ENCODE peak calls at places on chromosome 10, in eight cellular contexts. J, A, M, K, Q, N, X and U are unnamed samples.

GRCh38 chr10:31129261-31129660 is 97.6 kb upstream of the ZNF438 start:
- DNase-seq in X (no peak), Q (peak; percentile 87), N (no peak), M (no peak), K (peak; percentile 90), J (peak; percentile 52), A (no peak), U (peak; percentile 72)

GRCh38 chr10:70791390-70792039 is 6.3 kb upstream of the TBATA start:
- DNase-seq in Q (no peak), X (no peak), K (no peak), A (peak; percentile 82), J (peak; percentile 11), M (no peak), N (no peak), U (no peak)

GRCh38 chr10:93815304-93816091 is 57.8 kb downstream of the LGI1 start:
- DNase-seq in A (no peak), Q (no peak), X (no peak), K (no peak), N (no peak), J (peak; percentile 46), M (no peak), U (no peak)

GRCh38 chr10:49632406-49633317 is 18.8 kb downstream of the CHAT start:
- DNase-seq in X (peak; percentile 43), J (no peak), N (no peak), K (no peak), M (peak; percentile 18), Q (peak; percentile 48), A (peak; percentile 43), U (no peak)

GRCh38 chr10:114631678-114632417 is 26.2 kb downstream of the ABLIM1 start:
- DNase-seq in A (peak; percentile 50), J (peak; percentile 31), K (no peak), M (no peak), X (peak; percentile 72), N (peak; percentile 33), Q (peak; percentile 67), U (peak; percentile 64)

GRCh38 chr10:51524041-51524440 is 175.4 kb downstream of the CSTF2T start:
- DNase-seq in K (no peak), Q (no peak), N (no peak), X (no peak), M (no peak), J (no peak), A (no peak), U (no peak)

GRCh38 chr10:14604181-14605142 is 170.2 kb downstream of the FAM107B start:
- DNase-seq in A (no peak), J (peak; percentile 72), N (peak; percentile 47), M (peak; percentile 75), K (peak; percentile 81), X (peak; percentile 92), Q (peak; percentile 90), U (peak; percentile 73)

GRCh38 chr10:76560338-76560737 is 1077.3 kb downstream of the KCNMA1 start:
- DNase-seq in N (no peak), Q (no peak), A (no peak), J (no peak), M (no peak), K (no peak), X (no peak), U (no peak)

GRCh38 chr10:78600121-78600665 is 468.6 kb upstream of the ZMIZ1 start:
- DNase-seq in K (no peak), J (no peak), M (no peak), X (no peak), A (no peak), Q (no peak), N (no peak), U (no peak)

GRCh38 chr10:100879741-100880360 is 32.9 kb upstream of the SLF2 start:
- DNase-seq in A (no peak), X (no peak), N (no peak), M (no peak), K (no peak), J (no peak), Q (no peak), U (no peak)

GRCh38 chr10:133158756-133159610 is 1.0 kb upstream of the KNDC1 start:
- DNase-seq in Q (peak; percentile 56), M (peak; percentile 52), A (no peak), N (peak; percentile 48), J (peak; percentile 53), K (peak; percentile 42), X (peak; percentile 81), U (no peak)

GRCh38 chr10:62027841-62028501 is 126.5 kb downstream of the ARID5B start:
- DNase-seq in A (peak; percentile 39), X (no peak), M (no peak), N (no peak), J (no peak), K (no peak), Q (no peak), U (no peak)

GRCh38 chr10:11014671-11015141 is 3.0 kb upstream of the CELF2 start:
- DNase-seq in X (no peak), J (no peak), M (no peak), N (no peak), K (no peak), A (no peak), Q (no peak), U (no peak)

GRCh38 chr10:93435621-93436385 is 46.3 kb downstream of the MYOF start:
- DNase-seq in X (no peak), K (no peak), Q (peak; percentile 61), A (peak; percentile 55), M (no peak), N (no peak), J (peak; percentile 95), U (no peak)

GRCh38 chr10:50360077-50360476 is 108.8 kb upstream of the ASAH2 start:
- DNase-seq in K (no peak), J (no peak), X (no peak), N (no peak), M (no peak), Q (no peak), A (no peak), U (no peak)

GRCh38 chr10:91144961-91145360 is 75.5 kb upstream of the PCGF5 start:
- DNase-seq in A (no peak), M (no peak), K (no peak), X (no peak), Q (no peak), N (no peak), J (no peak), U (no peak)

GRCh38 chr10:75398630-75399460 is 2.7 kb downstream of the ZNF503 start:
- DNase-seq in N (no peak), Q (peak; percentile 81), X (peak; percentile 75), K (peak; percentile 68), A (peak; percentile 38), J (no peak), M (no peak), U (no peak)

GRCh38 chr10:97333601-97334369 is 744 bp downstream of the FRAT2 start:
- DNase-seq in A (no peak), X (peak; percentile 87), Q (peak; percentile 75), M (no peak), K (no peak), J (peak; percentile 94), N (no peak), U (no peak)

GRCh38 chr10:85648279-85648754 is 718.3 kb downstream of the GRID1 start:
- DNase-seq in J (no peak), K (no peak), M (no peak), X (no peak), Q (no peak), N (no peak), A (no peak), U (no peak)
- H3K4me3 ChIP-seq in J (no peak overlapping the region), K (no peak overlapping the region), M (no peak overlapping the region), X (no peak overlapping the region), Q (no peak overlapping the region), N (no peak overlapping the region), A (no peak overlapping the region), U (no peak overlapping the region)

GRCh38 chr10:110416776-110417732 is 80.7 kb upstream of the DUSP5 start:
- DNase-seq in N (peak; percentile 61), K (no peak), A (peak; percentile 53), Q (no peak), X (no peak), M (no peak), J (no peak), U (no peak)

GRCh38 chr10:110413903-110414562 is 83.7 kb upstream of the DUSP5 start:
- DNase-seq in A (no peak), Q (no peak), J (peak; percentile 71), N (no peak), K (no peak), X (no peak), M (no peak), U (no peak)

GRCh38 chr10:110414563-110415309 is 83.0 kb upstream of the DUSP5 start:
- DNase-seq in N (peak; percentile 81), K (no peak), X (no peak), Q (no peak), A (peak; percentile 99), J (peak; percentile 97), M (no peak), U (no peak)

GRCh38 chr10:110413049-110413783 is 84.5 kb upstream of the DUSP5 start:
- DNase-seq in K (no peak), N (no peak), J (peak; percentile 81), X (no peak), Q (no peak), M (no peak), A (no peak), U (no peak)

DNA sequence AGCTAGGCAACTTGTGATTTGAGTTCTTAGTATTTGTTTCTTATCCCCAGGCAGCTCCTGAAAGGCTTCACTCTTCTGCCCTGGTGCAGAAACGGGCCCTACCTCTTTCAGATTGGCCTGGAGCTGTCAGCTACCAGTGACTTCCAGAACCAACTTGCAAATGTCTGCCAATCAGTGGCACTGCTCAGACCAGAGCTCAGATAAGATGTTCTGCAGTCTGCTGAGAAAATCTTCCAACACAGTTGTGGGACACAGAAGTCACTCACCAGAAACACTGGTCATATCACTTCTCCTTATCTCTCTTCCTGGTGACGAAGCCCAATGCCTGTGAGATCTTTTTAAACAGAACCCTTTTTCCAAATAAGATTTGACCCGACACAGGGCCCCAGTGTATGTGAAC is 81.9 kb upstream of the DUSP5 start:
- DNase-seq in K (no peak), A (no peak), X (no peak), N (no peak), J (no peak), M (no peak), Q (no peak), U (no peak)
- H3K4me3 ChIP-seq in K (no peak overlapping the region), A (no peak overlapping the region), X (no peak overlapping the region), N (no peak overlapping the region), J (no peak overlapping the region), M (no peak overlapping the region), Q (no peak overlapping the region), U (no peak overlapping the region)

DNA sequence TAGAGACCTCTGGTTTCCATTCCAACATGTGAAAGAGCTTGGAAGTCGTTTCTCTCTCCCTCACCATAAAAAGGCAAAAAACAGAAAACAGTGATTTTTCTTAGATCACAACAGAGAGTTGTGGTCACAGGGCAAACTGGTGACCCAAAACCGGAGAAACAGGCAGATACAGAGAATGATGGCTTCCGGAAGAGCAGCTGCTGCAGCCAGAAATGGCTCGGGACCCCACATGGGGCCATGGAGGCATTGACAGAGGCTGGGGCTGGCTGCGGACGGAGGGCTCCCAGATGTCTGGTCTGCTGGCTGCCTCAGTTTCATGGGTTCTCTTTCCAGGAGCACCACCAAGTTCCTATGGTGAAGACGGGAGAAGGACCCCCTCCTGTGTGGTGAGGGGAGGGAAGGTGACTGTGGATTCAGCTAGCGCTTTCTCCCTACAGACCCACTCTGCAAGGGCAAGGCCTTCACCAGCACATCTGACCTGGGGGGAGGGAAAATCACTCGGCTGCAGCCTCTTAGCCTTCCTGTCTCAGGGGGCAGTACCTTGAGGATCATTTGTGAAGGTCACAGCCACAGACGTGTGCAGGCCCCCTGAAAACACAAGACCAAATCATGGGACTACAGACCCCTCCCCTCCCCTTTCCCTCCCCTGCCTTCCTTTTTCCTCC is 81.4 kb downstream of the WDR37 start:
- DNase-seq in N (no peak), J (no peak), A (no peak), K (no peak), M (no peak), Q (no peak), X (no peak), U (peak; percentile 26)
- H3K4me3 ChIP-seq in N (no peak overlapping the region), J (no peak overlapping the region), A (no peak overlapping the region), K (no peak overlapping the region), M (no peak overlapping the region), Q (no peak overlapping the region), X (no peak overlapping the region), U (no peak overlapping the region)

GRCh38 chr10:104339469-104340098 is 1.3 kb upstream of the ITPRIP start:
- DNase-seq in Q (peak; percentile 87), X (no peak), J (peak; percentile 11), A (peak; percentile 79), N (no peak), K (peak; percentile 84), M (no peak), U (no peak)
- H3K4me3 ChIP-seq in Q (peak overlapping the region; percentile 95), X (peak overlapping the region; percentile 91), J (peak overlapping the region; percentile 83), A (peak overlapping the region; percentile 92), N (peak overlapping the region; percentile 67), K (peak overlapping the region; percentile 74), M (peak overlapping the region; percentile 90), U (peak overlapping the region; percentile 97)